ENCODE peak calls at places on chromosomes 7 and 10, in ten cellular contexts. One of them, this sample, is unnamed.

GRCh38 chr10:119120875-119121274 is 17.0 kb downstream of the DENND10 start:
- DNase-seq in nephron progenitor cell: no peak
- DNase-seq in cerebellar nuclear complex: no peak
- DNase-seq in H54: no peak
- DNase-seq in NCI-H1092 treated with DMSO at 0.1 percent for 48 hours: no peak
- DNase-seq in EH: no peak
- DNase-seq in cardiac fibroblast: no peak
- DNase-seq in NCI-H1436: no peak
- DNase-seq in CD8-positive, alpha-beta T cell: no peak
- DNase-seq in COR-L47: no peak
- DNase-seq in this sample: no peak

GRCh38 chr7:137652721-137653120 is 194.1 kb downstream of the DGKI start:
- DNase-seq in NCI-H1436: no peak
- DNase-seq in NCI-H1092 treated with DMSO at 0.1 percent for 48 hours: no peak
- DNase-seq in cerebellar nuclear complex: no peak
- DNase-seq in nephron progenitor cell: no peak
- DNase-seq in COR-L47: no peak
- DNase-seq in cardiac fibroblast: peak
- DNase-seq in EH: peak
- DNase-seq in H54: no peak
- DNase-seq in CD8-positive, alpha-beta T cell: no peak
- DNase-seq in this sample: no peak

GRCh38 chr7:74418076-74418475 is 35.6 kb upstream of the GTF2IRD1 start:
- DNase-seq in CD8-positive, alpha-beta T cell: no peak
- DNase-seq in H54: no peak
- DNase-seq in NCI-H1436: no peak
- DNase-seq in EH: no peak
- DNase-seq in nephron progenitor cell: no peak
- DNase-seq in cardiac fibroblast: no peak
- DNase-seq in cerebellar nuclear complex: no peak
- DNase-seq in COR-L47: no peak
- DNase-seq in NCI-H1092 treated with DMSO at 0.1 percent for 48 hours: no peak
- DNase-seq in this sample: no peak

GRCh38 chr10:44706745-44707144 is 204.4 kb upstream of the TMEM72 start:
- DNase-seq in cardiac fibroblast: peak
- DNase-seq in cerebellar nuclear complex: no peak
- DNase-seq in COR-L47: no peak
- DNase-seq in NCI-H1092 treated with DMSO at 0.1 percent for 48 hours: no peak
- DNase-seq in CD8-positive, alpha-beta T cell: no peak
- DNase-seq in EH: peak
- DNase-seq in NCI-H1436: no peak
- DNase-seq in H54: peak
- DNase-seq in nephron progenitor cell: no peak
- DNase-seq in this sample: no peak

GRCh38 chr10:99694171-99694570 is 34.9 kb downstream of the ENTPD7 start:
- DNase-seq in CD8-positive, alpha-beta T cell: no peak
- DNase-seq in nephron progenitor cell: no peak
- DNase-seq in NCI-H1092 treated with DMSO at 0.1 percent for 48 hours: no peak
- DNase-seq in COR-L47: no peak
- DNase-seq in NCI-H1436: no peak
- DNase-seq in EH: peak
- DNase-seq in cardiac fibroblast: peak
- DNase-seq in H54: no peak
- DNase-seq in cerebellar nuclear complex: no peak
- DNase-seq in this sample: no peak

GRCh38 chr10:118838364-118838763 is 83.6 kb upstream of the CACUL1 start:
- DNase-seq in CD8-positive, alpha-beta T cell: no peak
- DNase-seq in COR-L47: no peak
- DNase-seq in NCI-H1436: no peak
- DNase-seq in cerebellar nuclear complex: no peak
- DNase-seq in H54: no peak
- DNase-seq in cardiac fibroblast: no peak
- DNase-seq in NCI-H1092 treated with DMSO at 0.1 percent for 48 hours: no peak
- DNase-seq in nephron progenitor cell: no peak
- DNase-seq in EH: no peak
- DNase-seq in this sample: no peak

GRCh38 chr10:77553966-77554365 is 83.6 kb downstream of the KCNMA1 start:
- DNase-seq in COR-L47: no peak
- DNase-seq in CD8-positive, alpha-beta T cell: no peak
- DNase-seq in EH: no peak
- DNase-seq in NCI-H1092 treated with DMSO at 0.1 percent for 48 hours: no peak
- DNase-seq in NCI-H1436: no peak
- DNase-seq in cerebellar nuclear complex: no peak
- DNase-seq in cardiac fibroblast: no peak
- DNase-seq in nephron progenitor cell: no peak
- DNase-seq in H54: peak
- DNase-seq in this sample: no peak

GRCh38 chr7:102106625-102107024 is 180.0 kb upstream of the SH2B2 start:
- DNase-seq in NCI-H1436: no peak
- DNase-seq in NCI-H1092 treated with DMSO at 0.1 percent for 48 hours: no peak
- DNase-seq in cerebellar nuclear complex: no peak
- DNase-seq in nephron progenitor cell: no peak
- DNase-seq in COR-L47: no peak
- DNase-seq in H54: peak
- DNase-seq in CD8-positive, alpha-beta T cell: no peak
- DNase-seq in cardiac fibroblast: no peak
- DNase-seq in EH: no peak
- DNase-seq in this sample: no peak

GRCh38 chr10:29276251-29276850 is 12.5 kb upstream of the LYZL1 start:
- DNase-seq in NCI-H1092 treated with DMSO at 0.1 percent for 48 hours: no peak
- DNase-seq in nephron progenitor cell: no peak
- DNase-seq in COR-L47: no peak
- DNase-seq in cerebellar nuclear complex: no peak
- DNase-seq in NCI-H1436: no peak
- DNase-seq in EH: peak
- DNase-seq in H54: no peak
- DNase-seq in cardiac fibroblast: no peak
- DNase-seq in CD8-positive, alpha-beta T cell: no peak
- DNase-seq in this sample: no peak

GRCh38 chr7:50182734-50183133 is 89.7 kb upstream of the ZPBP start:
- DNase-seq in NCI-H1436: no peak
- DNase-seq in nephron progenitor cell: no peak
- DNase-seq in COR-L47: no peak
- DNase-seq in H54: no peak
- DNase-seq in CD8-positive, alpha-beta T cell: no peak
- DNase-seq in EH: no peak
- DNase-seq in NCI-H1092 treated with DMSO at 0.1 percent for 48 hours: no peak
- DNase-seq in cardiac fibroblast: no peak
- DNase-seq in cerebellar nuclear complex: no peak
- DNase-seq in this sample: no peak

GRCh38 chr7:142689439-142690168 is 59.7 kb upstream of the PRSS1 start:
- DNase-seq in nephron progenitor cell: no peak
- DNase-seq in H54: no peak
- DNase-seq in CD8-positive, alpha-beta T cell: no peak
- DNase-seq in EH: no peak
- DNase-seq in NCI-H1436: no peak
- DNase-seq in COR-L47: peak
- DNase-seq in NCI-H1092 treated with DMSO at 0.1 percent for 48 hours: no peak
- DNase-seq in cerebellar nuclear complex: no peak
- DNase-seq in cardiac fibroblast: no peak
- DNase-seq in this sample: peak

GRCh38 chr10:615583-616152 is 73.8 kb downstream of the DIP2C start:
- DNase-seq in EH: peak
- DNase-seq in NCI-H1092 treated with DMSO at 0.1 percent for 48 hours: no peak
- DNase-seq in cerebellar nuclear complex: no peak
- DNase-seq in cardiac fibroblast: peak
- DNase-seq in NCI-H1436: no peak
- DNase-seq in H54: peak
- DNase-seq in nephron progenitor cell: no peak
- DNase-seq in COR-L47: no peak
- DNase-seq in CD8-positive, alpha-beta T cell: no peak
- DNase-seq in this sample: no peak

GRCh38 chr10:79248341-79248931 is 98.8 kb upstream of the PPIF start:
- DNase-seq in EH: no peak
- DNase-seq in nephron progenitor cell: no peak
- DNase-seq in CD8-positive, alpha-beta T cell: no peak
- DNase-seq in H54: no peak
- DNase-seq in NCI-H1436: no peak
- DNase-seq in NCI-H1092 treated with DMSO at 0.1 percent for 48 hours: no peak
- DNase-seq in cerebellar nuclear complex: no peak
- DNase-seq in COR-L47: no peak
- DNase-seq in cardiac fibroblast: no peak
- DNase-seq in this sample: no peak

GRCh38 chr7:81468516-81468915 is 301.3 kb downstream of the HGF start:
- DNase-seq in COR-L47: no peak
- DNase-seq in H54: no peak
- DNase-seq in NCI-H1092 treated with DMSO at 0.1 percent for 48 hours: no peak
- DNase-seq in CD8-positive, alpha-beta T cell: no peak
- DNase-seq in EH: no peak
- DNase-seq in nephron progenitor cell: no peak
- DNase-seq in cerebellar nuclear complex: no peak
- DNase-seq in cardiac fibroblast: no peak
- DNase-seq in NCI-H1436: no peak
- DNase-seq in this sample: no peak

GRCh38 chr7:37431413-37431812 is 17.3 kb downstream of the ELMO1 start:
- DNase-seq in CD8-positive, alpha-beta T cell: no peak
- DNase-seq in cardiac fibroblast: no peak
- DNase-seq in cerebellar nuclear complex: no peak
- DNase-seq in EH: no peak
- DNase-seq in H54: no peak
- DNase-seq in COR-L47: no peak
- DNase-seq in nephron progenitor cell: no peak
- DNase-seq in NCI-H1092 treated with DMSO at 0.1 percent for 48 hours: no peak
- DNase-seq in NCI-H1436: no peak
- DNase-seq in this sample: no peak

GRCh38 chr10:128324058-128324457 is 197.8 kb upstream of the MKI67 start:
- DNase-seq in EH: no peak
- DNase-seq in cardiac fibroblast: no peak
- DNase-seq in nephron progenitor cell: peak
- DNase-seq in CD8-positive, alpha-beta T cell: no peak
- DNase-seq in NCI-H1092 treated with DMSO at 0.1 percent for 48 hours: peak
- DNase-seq in COR-L47: no peak
- DNase-seq in cerebellar nuclear complex: no peak
- DNase-seq in NCI-H1436: peak
- DNase-seq in H54: no peak
- DNase-seq in this sample: no peak